ENCODE peak calls at places on chromosomes 11 and 22, in seven cellular contexts. X, S, K, L, C, M and R are unnamed samples. For H3K27me3, the result is how much of the 10 kb centered on the place peaks cover.

GRCh38 chr11:72070486-72070885 is 9.9 kb downstream of the NUMA1 start:
- DNase-seq in S (no peak), K (no peak), X (no peak), L (no peak), M (no peak), C (no peak), R (no peak)

GRCh38 chr22:30421695-30422480 is 3.7 kb upstream of the MTFP1 start:
- DNase-seq in L (no peak), C (no peak), S (peak), M (no peak), K (no peak), X (no peak), R (no peak)

GRCh38 chr22:49015993-49016908 is 811.4 kb downstream of the BRD1 start:
- DNase-seq in X (peak), C (peak), S (no peak), K (peak), L (peak), M (no peak), R (peak)

GRCh38 chr11:113274708-113275582 is 39.4 kb upstream of the TTC12 start:
- DNase-seq in S (no peak), K (no peak), X (no peak), C (peak), L (no peak), M (no peak), R (no peak)

GRCh38 chr11:46390331-46391171 is 1.0 kb downstream of the CHRM4 start:
- DNase-seq in M (no peak), X (no peak), C (peak), L (peak), S (peak), K (peak), R (no peak)

GRCh38 chr22:32203181-32204105 is 1.4 kb downstream of the RFPL2 start:
- DNase-seq in M (no peak), C (no peak), X (no peak), S (no peak), L (no peak), K (no peak), R (no peak)

GRCh38 chr22:42188808-42189447 is 58.3 kb upstream of the CYP2D6 start:
- DNase-seq in K (no peak), M (no peak), X (no peak), S (peak), L (no peak), C (no peak), R (no peak)

GRCh38 chr11:86052697-86053641 is 15.9 kb downstream of the PICALM start:
- DNase-seq in X (no peak), S (no peak), C (no peak), M (no peak), L (no peak), K (no peak), R (no peak)

GRCh38 chr11:119567667-119568582 is 145.0 kb upstream of the THY1 start:
- DNase-seq in K (no peak), X (peak), L (peak), S (peak), C (no peak), M (peak), R (peak)

GRCh38 chr11:6319001-6319878 is 1.1 kb downstream of the CAVIN3 start:
- DNase-seq in L (peak), S (no peak), M (no peak), X (peak), C (peak), K (peak), R (no peak)

GRCh38 chr11:75476716-75477613 is 44.0 kb upstream of the KLHL35 start:
- DNase-seq in C (no peak), K (no peak), L (no peak), M (no peak), S (no peak), X (no peak), R (no peak)

GRCh38 chr11:8614497-8614896 is 20.5 kb upstream of the STK33 start:
- DNase-seq in K (no peak), X (no peak), M (no peak), S (no peak), L (no peak), C (no peak), R (no peak)

GRCh38 chr11:11020747-11021149 is 162.9 kb upstream of the ZBED5 start:
- DNase-seq in L (no peak), K (no peak), X (no peak), S (no peak), C (no peak), M (no peak), R (no peak)

GRCh38 chr22:48651036-48651890 is 1176.4 kb downstream of the BRD1 start:
- DNase-seq in X (no peak), S (no peak), L (no peak), M (no peak), C (no peak), K (peak), R (no peak)

GRCh38 chr11:135027461-135027860 is 615.4 kb upstream of the B3GAT1 start:
- DNase-seq in S (peak), M (no peak), X (no peak), K (no peak), C (peak), L (no peak), R (peak)

GRCh38 chr22:26334232-26334631 is 94.8 kb upstream of the ASPHD2 start:
- DNase-seq in X (no peak), S (no peak), L (no peak), K (no peak), C (no peak), M (no peak), R (no peak)
- H3K27me3 ChIP-seq in X (under half), S (under half), L (under half), K (under half), C (under half), M (under half), R (under half)

GRCh38 chr11:121561716-121562115 is 108.9 kb upstream of the SORL1-AS1 start:
- DNase-seq in S (no peak), M (no peak), K (no peak), X (no peak), L (no peak), C (no peak), R (no peak)

GRCh38 chr11:121559812-121560211 is 107.0 kb upstream of the SORL1-AS1 start:
- DNase-seq in C (no peak), S (no peak), X (no peak), K (no peak), M (no peak), L (no peak), R (no peak)

GRCh38 chr11:121561240-121561639 is 108.5 kb upstream of the SORL1-AS1 start:
- DNase-seq in K (no peak), M (no peak), C (no peak), L (no peak), X (no peak), S (no peak), R (no peak)

GRCh38 chr11:121563003-121563402 is 110.2 kb upstream of the SORL1-AS1 start:
- DNase-seq in S (no peak), K (no peak), M (no peak), C (no peak), X (no peak), L (no peak), R (no peak)

DNA sequence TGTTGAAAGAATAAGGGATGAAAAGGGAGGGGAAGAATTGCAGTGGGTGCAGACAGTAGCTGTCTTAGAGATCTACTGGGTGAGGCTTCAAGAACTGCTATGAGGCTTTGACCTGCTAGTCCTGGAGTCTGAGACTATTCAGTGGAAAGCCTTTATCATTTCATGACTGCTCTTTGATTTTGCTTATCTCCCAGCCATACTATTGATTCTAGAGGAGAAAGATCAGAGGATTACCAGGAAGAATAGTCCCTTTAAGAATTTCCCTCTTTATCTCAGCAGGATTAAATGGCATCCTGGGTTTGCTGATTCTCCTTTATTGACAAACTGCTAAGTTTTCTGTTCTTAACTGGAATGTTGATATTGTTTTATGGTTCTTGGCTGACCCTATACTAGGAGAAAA is 107.5 kb upstream of the SORL1-AS1 start:
- DNase-seq in M (no peak), K (no peak), S (no peak), X (no peak), L (no peak), C (no peak), R (no peak)
- H3K27me3 ChIP-seq in M (under half), K (under half), S (under half), X (under half), L (under half), C (under half), R (under half)

GRCh38 chr11:17475666-17476316 is 854 bp downstream of the ABCC8 start:
- DNase-seq in M (no peak), K (no peak), L (no peak), C (peak), X (no peak), S (no peak), R (no peak)

GRCh38 chr11:17477361-17477760 is 716 bp upstream of the ABCC8 start:
- DNase-seq in C (no peak), S (no peak), X (no peak), L (no peak), K (no peak), M (no peak), R (no peak)

GRCh38 chr11:17478064-17478463 is 1.4 kb upstream of the ABCC8 start:
- DNase-seq in C (no peak), S (no peak), M (no peak), X (no peak), L (no peak), K (no peak), R (no peak)

GRCh38 chr11:17477084-17477333 is 364 bp upstream of the ABCC8 start:
- DNase-seq in K (no peak), X (no peak), C (no peak), L (no peak), M (no peak), S (no peak), R (no peak)

GRCh38 chr11:17476317-17477083 is at the start of gene ABCC8:
- DNase-seq in M (no peak), K (no peak), L (no peak), C (peak), S (no peak), X (no peak), R (peak)
- H3K27me3 ChIP-seq in M (under half), K (under half), L (half or more), C (under half), S (half or more), X (under half), R (under half)

GRCh38 chr22:40071720-40072119 is 77.0 kb downstream of the FAM83F start:
- DNase-seq in K (no peak), M (no peak), C (no peak), S (no peak), X (no peak), L (no peak), R (no peak)

GRCh38 chr22:40070701-40071100 is 75.9 kb downstream of the FAM83F start:
- DNase-seq in L (no peak), X (no peak), S (peak), M (no peak), K (no peak), C (no peak), R (no peak)

GRCh38 chr22:40067639-40068038 is 72.9 kb downstream of the FAM83F start:
- DNase-seq in C (no peak), S (no peak), K (no peak), X (no peak), M (no peak), L (no peak), R (no peak)

GRCh38 chr22:40065981-40066380 is 71.2 kb downstream of the FAM83F start:
- DNase-seq in C (no peak), M (no peak), L (no peak), K (no peak), X (no peak), S (no peak), R (no peak)
- H3K27me3 ChIP-seq in C (under half), M (under half), L (under half), K (under half), X (under half), S (under half), R (under half)

DNA sequence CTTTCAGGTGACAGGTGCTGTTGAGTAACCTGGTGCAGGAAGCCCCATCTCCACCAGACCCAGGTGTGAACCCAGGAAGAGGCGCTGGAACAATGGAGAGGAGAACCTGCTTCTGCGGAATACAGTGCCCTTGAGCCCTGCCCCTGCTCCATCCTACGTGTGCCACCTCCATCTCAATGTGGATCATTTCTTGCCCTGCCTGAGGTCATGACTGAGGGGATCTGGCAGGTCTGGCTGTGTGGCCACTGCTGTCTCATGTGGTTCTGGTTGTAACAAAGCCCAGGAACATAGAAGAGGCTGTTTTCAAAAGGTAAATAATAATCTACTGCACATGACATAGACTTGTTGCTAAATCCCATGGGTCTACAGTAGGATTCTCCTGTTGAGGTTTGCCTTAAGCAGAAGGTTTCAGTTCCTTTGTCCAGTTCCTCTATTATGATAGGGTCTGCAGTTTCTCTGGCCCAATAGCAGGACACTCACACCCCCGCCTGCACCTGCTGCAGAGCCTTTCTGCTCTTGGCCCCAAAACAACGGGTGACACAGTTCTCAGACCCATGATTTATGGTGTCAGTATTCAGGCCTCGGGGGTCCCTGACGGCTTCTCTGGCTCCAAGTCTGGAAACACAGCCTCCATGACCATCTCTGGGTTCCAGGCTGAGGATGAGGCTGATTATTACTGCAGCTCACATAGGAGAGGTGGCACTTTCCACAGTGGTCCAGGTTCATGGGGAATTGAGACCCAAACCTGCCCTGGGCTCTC is 113.5 kb upstream of the IGLL5 start:
- DNase-seq in K (no peak), L (no peak), S (no peak), C (no peak), M (no peak), X (no peak), R (no peak)
- H3K27me3 ChIP-seq in K (under half), L (under half), S (under half), C (under half), M (under half), X (under half), R (under half)

GRCh38 chr11:61564936-61565696 is 15.8 kb downstream of the SYT7 start:
- DNase-seq in S (no peak), M (no peak), C (no peak), L (no peak), K (no peak), X (no peak), R (no peak)
- H3K27me3 ChIP-seq in S (half or more), M (half or more), C (under half), L (under half), K (under half), X (under half), R (under half)

DNA sequence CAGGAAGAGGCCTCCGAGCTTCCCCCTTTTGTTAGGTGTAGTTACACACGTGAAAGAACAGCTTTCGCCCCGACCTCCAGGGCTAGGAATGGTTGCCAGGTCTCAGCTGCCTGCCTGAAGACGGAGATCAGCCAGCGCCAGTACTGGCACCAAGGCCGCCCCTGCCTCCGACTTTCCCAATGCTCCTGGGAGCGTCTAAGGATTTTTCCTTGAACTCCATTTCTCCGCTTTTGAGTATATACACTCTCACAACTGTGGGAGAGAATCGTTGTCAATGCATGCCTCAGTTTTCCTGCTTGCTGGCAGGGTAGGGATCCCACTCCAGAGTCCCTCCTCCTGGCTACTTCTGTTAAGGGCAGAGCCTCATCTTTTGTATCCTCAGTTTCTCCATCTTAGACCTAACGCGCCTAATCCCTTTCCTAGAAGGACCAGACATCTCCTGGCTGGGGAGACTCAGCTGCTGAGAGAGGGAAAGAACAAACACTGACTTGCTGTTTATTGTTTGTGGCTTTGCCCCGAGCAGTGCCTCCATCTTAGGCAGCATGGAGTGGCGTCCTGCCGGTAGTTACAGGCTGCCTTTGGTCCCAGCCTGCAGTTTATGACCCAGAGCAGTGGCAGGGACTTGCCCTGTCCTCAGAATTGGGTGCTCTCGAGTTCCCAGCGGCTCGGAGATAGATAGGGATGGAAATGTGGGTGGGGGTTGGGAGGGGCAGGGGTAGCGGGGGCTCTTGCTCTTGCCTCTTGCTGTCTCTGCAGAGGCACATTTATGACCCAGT is 3.3 kb downstream of the ALX4 start:
- DNase-seq in K (no peak), X (no peak), L (no peak), M (no peak), S (no peak), C (no peak), R (no peak)
- H3K27me3 ChIP-seq in K (under half), X (half or more), L (half or more), M (half or more), S (half or more), C (half or more), R (under half)

GRCh38 chr22:44332946-44333345 is 20.2 kb upstream of the SHISAL1 start:
- DNase-seq in L (peak), C (no peak), X (no peak), M (no peak), S (no peak), K (no peak), R (no peak)
- H3K27me3 ChIP-seq in L (under half), C (under half), X (under half), M (under half), S (half or more), K (under half), R (under half)